ENCODE peak calls at places on chromosomes 13 and 19, in nine cellular contexts. Y is ascending aorta, I is lung, Z is kidney epithelial cell, Q is esophagus muscularis mucosa, L is gastrocnemius medialis, V is foreskin fibroblast, C is cardiac fibroblast, U is tibial nerve. O is an unnamed sample.

GRCh38 chr13:106398289-106398688 is 137.2 kb downstream of the EFNB2 start:
- DNase-seq in V (no peak), Z (no peak), Q (no peak), C (no peak), I (no peak), Y (no peak), U (no peak), L (no peak), O (no peak)

GRCh38 chr19:39154626-39155100 is 29.1 kb downstream of the PAK4 start:
- DNase-seq in Z (no peak), C (no peak), Y (no peak), L (no peak), Q (no peak), V (no peak), U (no peak), I (peak), O (no peak)

GRCh38 chr13:30400376-30400775 is 21.9 kb upstream of the UBE2L5 start:
- DNase-seq in Y (no peak), Z (no peak), C (no peak), Q (no peak), L (no peak), V (no peak), I (no peak), U (no peak), O (no peak)

GRCh38 chr19:48874309-48875135 is 2.3 kb downstream of the PPP1R15A start:
- DNase-seq in L (peak), Y (no peak), U (no peak), C (peak), Q (no peak), I (no peak), V (peak), Z (no peak), O (peak)

GRCh38 chr19:44644391-44645016 is 794 bp downstream of the PVR start:
- DNase-seq in Z (no peak), Y (no peak), V (peak), Q (no peak), L (peak), I (peak), C (peak), U (no peak), O (peak)

GRCh38 chr13:54433511-54434206 is 1405.0 kb downstream of the OLFM4 start:
- DNase-seq in I (no peak), V (no peak), U (no peak), C (no peak), L (no peak), Q (no peak), Z (no peak), Y (no peak), O (no peak)

GRCh38 chr13:35309711-35310110 is 166.8 kb downstream of the MAB21L1 start:
- DNase-seq in L (no peak), Q (no peak), C (no peak), Y (no peak), U (no peak), I (no peak), V (no peak), Z (no peak), O (no peak)

GRCh38 chr13:98358933-98359332 is 181.9 kb upstream of the RNF113B start:
- DNase-seq in U (no peak), C (no peak), Z (no peak), Q (no peak), V (no peak), I (no peak), Y (no peak), L (no peak), O (no peak)

GRCh38 chr13:24747248-24748151 is 16.5 kb upstream of the RNF17 start:
- DNase-seq in I (no peak), L (no peak), C (peak), Y (no peak), U (no peak), V (peak), Q (no peak), Z (no peak), O (peak)

GRCh38 chr13:30831515-30831914 is 74.6 kb upstream of the MEDAG start:
- DNase-seq in Z (no peak), V (no peak), L (no peak), Q (no peak), I (no peak), Y (no peak), U (no peak), C (no peak), O (no peak)

GRCh38 chr13:97892717-97893116 is 60.8 kb upstream of the IPO5 start:
- DNase-seq in U (no peak), C (peak), V (peak), Y (no peak), I (no peak), L (no peak), Q (no peak), Z (peak), O (peak)

GRCh38 chr19:15249912-15250634 is 17.8 kb upstream of the EPHX3 start:
- DNase-seq in I (no peak), V (peak), Q (no peak), Y (no peak), L (peak), C (peak), U (no peak), Z (peak), O (peak)

GRCh38 chr13:41284512-41285288 is 21.3 kb upstream of the MTRF1 start:
- DNase-seq in L (no peak), V (peak), I (no peak), Q (no peak), C (peak), Y (no peak), Z (peak), U (no peak), O (peak)

GRCh38 chr19:19276851-19277250 is 3.8 kb upstream of the TM6SF2 start:
- DNase-seq in Z (no peak), C (peak), L (no peak), U (no peak), Y (no peak), V (no peak), Q (no peak), I (no peak), O (no peak)

GRCh38 chr19:49559928-49560327 is 20.4 kb downstream of the NOSIP start:
- DNase-seq in I (no peak), L (peak), Z (no peak), V (no peak), Q (no peak), U (no peak), Y (no peak), C (no peak), O (no peak)

GRCh38 chr13:102642475-102642874 is 45.7 kb downstream of the TPP2 start:
- DNase-seq in V (no peak), U (no peak), I (peak), Q (no peak), Y (no peak), C (no peak), L (peak), Z (no peak), O (no peak)

GRCh38 chr19:29583196-29584006 is 22.7 kb upstream of the POP4 start:
- DNase-seq in Q (no peak), U (no peak), I (no peak), V (peak), Y (no peak), C (peak), L (no peak), Z (no peak), O (no peak)

GRCh38 chr19:49438261-49438660 is 3.1 kb downstream of the SLC17A7 start:
- DNase-seq in Z (no peak), U (no peak), Q (no peak), Y (no peak), C (no peak), I (no peak), L (no peak), V (no peak), O (no peak)

GRCh38 chr13:93984876-93985275 is 494.6 kb downstream of the DCT start:
- DNase-seq in C (no peak), Q (no peak), Y (no peak), V (no peak), I (no peak), U (no peak), L (no peak), Z (no peak), O (no peak)

GRCh38 chr19:29497686-29498436 is 27.9 kb upstream of the VSTM2B start:
- DNase-seq in Q (no peak), Z (no peak), U (no peak), V (no peak), L (no peak), Y (no peak), C (no peak), I (no peak), O (no peak)

GRCh38 chr13:113092776-113093579 is 12.6 kb upstream of the F7 start:
- DNase-seq in Z (no peak), V (no peak), Q (no peak), U (no peak), I (no peak), Y (no peak), C (no peak), L (no peak), O (no peak)

GRCh38 chr19:42206871-42207755 is 10.4 kb downstream of the DEDD2 start:
- DNase-seq in I (no peak), U (no peak), Q (no peak), Z (no peak), C (peak), Y (no peak), V (peak), L (no peak), O (peak)

GRCh38 chr13:95150555-95150954 is 150.7 kb downstream of the ABCC4 start:
- DNase-seq in I (no peak), C (peak), Q (peak), Y (no peak), V (no peak), Z (no peak), L (no peak), U (no peak), O (no peak)

GRCh38 chr19:43820098-43820860 is 6.8 kb upstream of the ZNF283 start:
- DNase-seq in Y (no peak), V (peak), U (no peak), Q (no peak), C (peak), L (no peak), Z (no peak), I (no peak), O (peak)

GRCh38 chr19:14433454-14434156 is 499 bp downstream of the PKN1 start:
- DNase-seq in L (no peak), V (peak), C (no peak), U (no peak), Q (no peak), Y (no peak), I (no peak), Z (no peak), O (no peak)

GRCh38 chr19:781800-782194 is 15.5 kb upstream of the PTBP1 start:
- DNase-seq in Y (no peak), Q (no peak), C (no peak), Z (no peak), L (no peak), I (no peak), V (no peak), U (no peak), O (no peak)
- H3K4me3 ChIP-seq in Y (no peak), Q (no peak), C (no peak), Z (no peak), L (peak), I (peak), V (no peak), U (no peak), O (peak)

GRCh38 chr13:60329221-60329983 is 67.6 kb upstream of the TDRD3 start:
- DNase-seq in L (no peak), Q (no peak), V (peak), Z (no peak), I (peak), Y (no peak), C (peak), U (no peak), O (peak)
- TF ChIP-seq CTCF in L (no peak), Q (no peak), V (peak), Z (peak), I (no peak), Y (peak), C (peak), U (no peak), O (peak)

GRCh38 chr19:35609881-35610353 is 2.6 kb upstream of the HAUS5 start:
- DNase-seq in U (no peak), Q (no peak), Y (no peak), Z (no peak), L (no peak), I (no peak), V (no peak), C (no peak), O (no peak)

GRCh38 chr19:35612559-35613321 is at the start of gene HAUS5:
- DNase-seq in Q (peak), C (peak), Z (peak), V (peak), U (peak), Y (peak), I (peak), L (peak), O (peak)

GRCh38 chr19:35615036-35615435 is 2.5 kb downstream of the HAUS5 start:
- DNase-seq in L (no peak), V (no peak), U (no peak), I (no peak), Z (no peak), Y (no peak), C (no peak), Q (no peak), O (no peak)

GRCh38 chr19:35612224-35612558 is 344 bp upstream of the HAUS5 start:
- DNase-seq in Y (no peak), Z (no peak), C (no peak), L (no peak), V (no peak), U (no peak), I (no peak), Q (no peak), O (no peak)

DNA sequence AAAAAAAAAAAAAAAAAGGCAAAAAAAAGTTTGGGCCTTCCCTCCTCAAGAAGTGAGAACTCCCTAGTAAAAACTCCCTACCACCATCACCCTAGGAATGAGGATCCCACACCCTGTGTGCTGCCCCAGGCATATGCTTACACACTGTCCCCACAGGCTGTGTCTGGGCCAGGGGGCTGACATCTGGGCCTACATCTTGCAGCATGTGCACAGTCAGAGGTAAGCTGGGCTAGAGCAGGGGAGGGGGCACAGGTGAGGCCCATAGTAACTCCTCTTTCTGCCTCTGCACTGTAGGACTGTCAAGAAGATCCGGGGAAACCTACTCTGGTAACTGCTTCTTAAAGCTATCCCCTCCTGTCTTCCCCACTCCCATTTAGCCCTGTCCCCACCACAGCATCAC is 1.0 kb downstream of the HAUS5 start:
- DNase-seq in V (no peak), L (no peak), U (no peak), C (no peak), Y (no peak), Z (no peak), I (no peak), Q (no peak), O (no peak)
- H3K4me3 ChIP-seq in V (no peak), L (no peak), U (no peak), C (no peak), Y (no peak), Z (no peak), I (no peak), Q (no peak), O (no peak)

DNA sequence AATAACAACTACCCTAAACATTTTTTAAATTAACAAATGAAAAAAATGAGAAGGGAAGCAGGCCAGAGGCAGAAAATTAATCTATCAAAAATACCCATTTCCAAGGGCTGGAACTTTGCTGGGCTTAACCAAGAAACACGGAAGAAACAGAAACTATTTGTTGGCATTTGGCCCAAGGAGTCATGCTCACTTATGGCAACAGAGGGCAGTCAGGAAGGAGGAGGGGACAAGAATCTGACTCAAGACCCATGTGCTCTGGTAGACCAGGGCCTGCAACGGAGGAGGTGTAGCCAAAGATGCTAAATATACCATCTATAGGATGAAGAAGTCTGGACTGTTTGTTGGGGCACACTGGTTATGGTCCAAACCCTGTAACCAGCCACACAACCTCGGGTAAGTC is 496.7 kb downstream of the COG6 start:
- DNase-seq in I (no peak), Q (no peak), C (peak), L (no peak), V (peak), Y (no peak), U (no peak), Z (peak), O (peak)
- TF ChIP-seq CTCF in I (no peak), Q (peak), C (peak), L (no peak), V (no peak), Y (no peak), U (no peak), Z (peak), O (peak)

DNA sequence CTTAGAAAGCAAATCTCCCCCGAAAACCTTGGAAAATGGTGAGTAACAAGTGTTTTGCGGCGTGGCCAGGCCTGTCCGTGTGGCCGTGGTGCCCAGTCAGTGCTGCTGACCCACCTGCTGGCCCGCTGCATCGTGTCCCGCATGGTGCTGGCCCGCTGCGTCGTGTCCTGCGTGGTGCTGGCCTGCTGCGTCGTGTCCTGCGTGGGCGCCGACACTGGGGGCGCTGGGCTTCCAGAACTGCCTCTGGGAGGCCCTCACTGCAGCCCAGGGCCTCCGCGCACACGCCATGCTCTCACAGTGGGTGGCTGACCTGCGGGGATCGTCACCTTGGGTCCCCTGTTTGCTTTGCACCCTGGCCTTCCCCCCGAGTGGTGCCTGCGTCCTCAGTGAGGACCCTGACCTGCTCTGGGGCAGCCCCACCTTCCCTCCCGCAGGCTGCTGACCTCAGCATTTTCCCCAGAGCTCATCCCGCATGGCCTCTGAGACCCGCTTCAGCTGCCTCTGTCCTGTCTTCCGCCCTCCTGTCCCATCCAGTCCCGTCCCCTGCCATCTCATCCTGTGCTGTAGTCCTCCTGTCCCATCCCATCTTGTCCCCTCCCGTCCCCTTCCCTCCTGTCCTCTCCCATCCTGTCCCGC is 10.6 kb downstream of the PLEKHJ1 start:
- DNase-seq in Z (no peak), U (no peak), Q (no peak), L (no peak), I (no peak), V (no peak), C (no peak), Y (no peak), O (no peak)
- H3K4me3 ChIP-seq in Z (no peak), U (no peak), Q (no peak), L (no peak), I (no peak), V (no peak), C (no peak), Y (no peak), O (no peak)

GRCh38 chr13:46124531-46124966 is 19.7 kb upstream of the CPB2 start:
- DNase-seq in U (no peak), Y (no peak), C (no peak), L (no peak), Q (no peak), I (peak), Z (no peak), V (no peak), O (no peak)
- TF ChIP-seq CTCF in U (no peak), Y (no peak), C (no peak), L (no peak), Q (no peak), I (no peak), Z (no peak), V (no peak), O (no peak)

GRCh38 chr13:77329133-77330008 is 2.5 kb upstream of the MYCBP2 start:
- DNase-seq in Y (peak), Z (peak), U (peak), V (peak), I (peak), Q (no peak), L (peak), C (peak), O (peak)

GRCh38 chr13:77328819-77329132 is 1.9 kb upstream of the MYCBP2 start:
- DNase-seq in Z (no peak), Y (no peak), I (no peak), U (no peak), C (no peak), V (no peak), L (no peak), Q (no peak), O (no peak)

GRCh38 chr13:77326905-77327604 is at the start of gene MYCBP2:
- DNase-seq in Y (peak), L (peak), Z (peak), Q (peak), U (peak), I (peak), C (peak), V (peak), O (peak)

GRCh38 chr13:77323858-77324257 is 3.0 kb downstream of the MYCBP2 start:
- DNase-seq in Q (no peak), C (no peak), Z (no peak), U (no peak), V (no peak), L (no peak), Y (no peak), I (no peak), O (no peak)

GRCh38 chr13:77325371-77325941 is 1.4 kb downstream of the MYCBP2 start:
- DNase-seq in Q (no peak), I (no peak), U (no peak), Y (no peak), Z (no peak), L (no peak), C (peak), V (peak), O (peak)
- H3K4me3 ChIP-seq in Q (peak), I (peak), U (peak), Y (peak), Z (peak), L (peak), C (peak), V (peak), O (peak)

GRCh38 chr19:32627714-32628253 is 46.8 kb downstream of the PDCD5 start:
- DNase-seq in C (no peak), Q (no peak), V (no peak), Y (no peak), Z (no peak), U (no peak), I (no peak), L (no peak), O (no peak)

GRCh38 chr19:32624410-32624809 is 43.4 kb downstream of the PDCD5 start:
- DNase-seq in C (no peak), U (no peak), Z (no peak), L (no peak), Q (no peak), Y (no peak), I (no peak), V (peak), O (peak)

GRCh38 chr19:32631381-32631780 is 43.6 kb downstream of the ANKRD27 start:
- DNase-seq in V (no peak), C (no peak), L (no peak), Y (no peak), I (no peak), Z (no peak), U (no peak), Q (no peak), O (no peak)

GRCh38 chr19:32626969-32627368 is 46.0 kb downstream of the PDCD5 start:
- DNase-seq in C (no peak), L (no peak), I (no peak), Y (no peak), Q (no peak), U (no peak), Z (no peak), V (no peak), O (no peak)

GRCh38 chr19:32630338-32630737 is 44.6 kb downstream of the ANKRD27 start:
- DNase-seq in Z (no peak), Q (no peak), C (no peak), I (no peak), V (no peak), L (no peak), U (no peak), Y (no peak), O (no peak)
- TF ChIP-seq CTCF in Z (no peak), Q (no peak), C (no peak), I (no peak), V (no peak), L (no peak), U (no peak), Y (no peak), O (no peak)

GRCh38 chr13:99926014-99926731 is 45.4 kb downstream of the ZIC5 start:
- DNase-seq in C (no peak), V (peak), U (no peak), Z (peak), Y (no peak), Q (no peak), I (no peak), L (no peak), O (peak)
- H3K4me3 ChIP-seq in C (no peak), V (peak), U (no peak), Z (peak), Y (peak), Q (no peak), I (no peak), L (peak), O (no peak)